ENCODE peak calls at places on chromosomes 2 and 18, in ten cellular contexts. W is A673, Y is PC-3, V is gastrocnemius medialis, M is bronchial epithelial cell, L is astrocyte of the spinal cord, F is coronary artery, J is cardiac muscle cell, U is psoas muscle, O is lower lobe of right lung. E is an unnamed sample.

GRCh38 chr18:33906046-33906445 is 318.7 kb downstream of the NOL4 start:
- DNase-seq in M (no peak), L (peak), W (no peak), Y (no peak), U (no peak), V (no peak), F (no peak), O (no peak), J (no peak), E (no peak)

GRCh38 chr2:76120176-76120575 is 409.5 kb upstream of the GCFC2 start:
- DNase-seq in U (no peak), Y (no peak), V (no peak), M (no peak), W (no peak), O (no peak), L (no peak), F (no peak), J (no peak), E (no peak)

GRCh38 chr2:112811841-112812306 is 24.7 kb downstream of the IL1B start:
- DNase-seq in Y (peak), M (peak), V (no peak), L (peak), W (peak), O (no peak), J (peak), F (no peak), U (no peak), E (peak)

GRCh38 chr2:195513119-195513518 is 143.9 kb upstream of the SLC39A10 start:
- DNase-seq in J (no peak), W (no peak), M (no peak), L (no peak), V (no peak), F (no peak), O (no peak), Y (no peak), U (no peak), E (no peak)

GRCh38 chr2:39304200-39304599 is 60.4 kb upstream of the CDKL4 start:
- DNase-seq in L (peak), U (no peak), O (no peak), Y (no peak), F (no peak), V (no peak), M (no peak), J (peak), W (no peak), E (peak)

GRCh38 chr18:33440011-33440383 is 524 bp downstream of the CCDC178 start:
- DNase-seq in U (peak), L (peak), O (no peak), J (peak), F (peak), M (peak), Y (peak), V (no peak), W (peak), E (no peak)

GRCh38 chr2:14944562-14945346 is 312.2 kb downstream of the LRATD1 start:
- DNase-seq in M (peak), F (no peak), L (peak), V (no peak), Y (peak), W (peak), O (no peak), U (no peak), J (no peak), E (peak)

GRCh38 chr2:74947703-74948102 is 10.7 kb upstream of the POLE4 start:
- DNase-seq in U (no peak), F (no peak), J (no peak), L (no peak), W (peak), M (no peak), V (no peak), Y (no peak), O (no peak), E (no peak)

GRCh38 chr18:54958711-54959625 is at the start of gene CCDC68:
- DNase-seq in L (no peak), J (peak), O (peak), Y (peak), W (no peak), U (peak), V (no peak), M (peak), F (no peak), E (no peak)

GRCh38 chr2:152571035-152571766 is 146.1 kb downstream of the PRPF40A start:
- DNase-seq in W (no peak), F (no peak), M (peak), J (no peak), Y (peak), V (peak), L (no peak), O (no peak), U (peak), E (peak)

GRCh38 chr2:170377469-170378207 is 199.7 kb downstream of the MYO3B start:
- DNase-seq in O (no peak), J (no peak), M (no peak), F (no peak), Y (peak), W (no peak), U (no peak), V (no peak), L (no peak), E (no peak)

GRCh38 chr18:59837586-59837985 is 62.2 kb upstream of the PMAIP1 start:
- DNase-seq in V (no peak), U (no peak), Y (peak), J (peak), F (no peak), O (no peak), L (peak), W (peak), M (peak), E (peak)

GRCh38 chr2:137467246-137467862 is 496.9 kb upstream of the HNMT start:
- DNase-seq in W (peak), F (no peak), M (peak), L (peak), U (no peak), J (peak), O (no peak), Y (peak), V (no peak), E (peak)

GRCh38 chr2:84458436-84459027 is 548 bp downstream of the SUCLG1 start:
- DNase-seq in L (no peak), W (peak), U (no peak), M (peak), V (peak), J (peak), F (no peak), Y (no peak), O (no peak), E (no peak)

GRCh38 chr2:120509213-120509815 is 163.4 kb downstream of the INHBB start:
- DNase-seq in V (no peak), M (no peak), F (no peak), J (no peak), W (no peak), O (no peak), L (no peak), Y (no peak), U (no peak), E (no peak)

GRCh38 chr2:82837588-82838304 is 1621.3 kb downstream of the SUCLG1 start:
- DNase-seq in U (no peak), M (peak), J (peak), F (no peak), O (no peak), Y (peak), V (no peak), L (peak), W (no peak), E (peak)

GRCh38 chr2:53711271-53711780 is 56.3 kb upstream of the CHAC2 start:
- DNase-seq in J (no peak), F (no peak), M (no peak), L (no peak), O (no peak), V (no peak), W (no peak), U (no peak), Y (no peak), E (no peak)

GRCh38 chr2:203758841-203759691 is 52.6 kb downstream of the CD28 start:
- DNase-seq in W (no peak), U (no peak), O (no peak), L (peak), F (no peak), M (peak), J (peak), Y (peak), V (no peak), E (peak)

GRCh38 chr2:75609334-75609689 is 37.3 kb upstream of the MRPL19 start:
- DNase-seq in O (no peak), U (no peak), W (no peak), J (no peak), V (no peak), Y (no peak), F (no peak), L (no peak), M (no peak), E (no peak)

GRCh38 chr18:5066380-5066977 is 130.6 kb downstream of the AKAIN1 start:
- DNase-seq in O (no peak), F (no peak), V (no peak), L (no peak), M (no peak), Y (no peak), U (no peak), J (no peak), W (no peak), E (no peak)

GRCh38 chr2:237600205-237600846 is 9.8 kb upstream of the RAB17 start:
- DNase-seq in W (peak), M (no peak), J (peak), U (peak), F (peak), L (no peak), V (peak), O (no peak), Y (no peak), E (peak)
- TF ChIP-seq CTCF in W (peak), M (no peak), J (peak), U (peak), F (peak), L (no peak), V (peak), O (peak), Y (no peak), E (peak)

DNA sequence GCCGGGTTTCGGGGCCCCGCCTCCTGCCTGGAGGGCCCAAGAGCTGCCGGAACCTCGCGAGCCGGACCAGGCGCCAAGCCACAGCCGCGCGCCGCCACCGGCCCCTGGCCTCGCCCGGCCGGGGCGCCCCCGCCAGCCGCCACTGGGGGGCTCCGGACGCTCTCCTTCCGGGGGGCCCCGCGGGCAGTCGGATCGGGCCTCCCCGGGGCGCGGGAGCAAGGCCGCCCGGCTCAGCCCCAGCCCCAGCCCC is 17.4 kb upstream of the HAAO start:
- DNase-seq in F (peak), U (peak), Y (peak), J (peak), L (no peak), M (no peak), O (peak), V (peak), W (peak), E (peak)
- TF ChIP-seq CTCF in F (no peak), U (peak), Y (no peak), J (no peak), L (no peak), M (no peak), O (peak), V (peak), W (no peak), E (peak)

GRCh38 chr2:61898810-61899209 is 6.7 kb upstream of the COMMD1 start:
- DNase-seq in J (peak), W (peak), M (peak), O (no peak), F (no peak), L (peak), U (no peak), Y (peak), V (no peak), E (no peak)
- TF ChIP-seq CTCF in J (peak), W (peak), M (peak), O (no peak), F (no peak), L (peak), U (no peak), Y (peak), V (no peak), E (peak)

DNA sequence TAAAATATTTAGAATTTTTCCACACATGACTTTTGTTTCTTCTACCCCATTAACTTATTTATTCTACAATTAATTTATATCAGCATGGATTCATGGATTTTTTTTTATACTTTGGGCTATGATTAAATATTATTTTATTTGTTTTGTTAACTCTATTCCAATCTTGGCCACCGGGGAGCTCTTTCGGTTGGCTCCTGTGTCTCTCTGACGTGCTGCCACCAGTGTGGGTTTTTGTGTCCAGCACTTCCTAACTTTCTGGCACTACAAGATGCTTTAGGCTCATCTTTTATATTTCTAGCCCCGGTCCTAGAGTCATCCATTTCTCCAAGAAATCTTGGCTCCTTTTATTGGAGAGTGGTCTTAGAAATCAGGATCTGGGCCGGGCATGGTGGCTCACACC is 18.9 kb downstream of the AQP12B start:
- DNase-seq in Y (no peak), V (no peak), W (no peak), F (no peak), U (no peak), J (no peak), O (no peak), M (no peak), L (no peak), E (no peak)
- TF ChIP-seq CTCF in Y (no peak), V (no peak), W (no peak), F (no peak), U (no peak), J (no peak), O (no peak), M (no peak), L (peak), E (peak)

GRCh38 chr2:10520154-10520553 is 72.0 kb upstream of the ODC1 start:
- DNase-seq in J (no peak), U (no peak), V (no peak), O (no peak), W (no peak), L (no peak), M (no peak), F (no peak), Y (peak), E (no peak)
- TF ChIP-seq CTCF in J (no peak), U (no peak), V (no peak), O (no peak), W (no peak), L (no peak), M (no peak), F (no peak), Y (peak), E (peak)

DNA sequence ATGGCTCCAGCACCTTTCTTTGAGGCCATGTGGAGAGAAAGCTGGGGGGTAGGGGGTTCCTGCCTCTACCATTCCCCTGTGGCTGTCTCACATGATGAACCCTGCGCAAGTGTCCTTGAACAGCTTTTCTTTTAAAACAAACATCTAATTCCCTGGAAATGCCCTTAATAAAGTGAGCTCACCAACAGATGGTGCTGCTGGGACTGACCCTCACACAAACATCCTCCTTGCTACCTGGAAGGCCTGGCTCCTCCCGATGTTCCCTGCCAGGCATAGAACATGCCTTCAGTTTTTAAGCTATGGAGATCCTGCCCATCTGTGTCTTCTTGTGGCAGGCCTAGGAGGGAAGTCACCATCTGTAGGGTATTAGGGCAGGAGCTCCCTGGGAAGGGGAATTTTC is 60.7 kb upstream of the GATA6 start:
- DNase-seq in F (no peak), W (no peak), O (no peak), M (peak), J (peak), L (peak), Y (no peak), U (no peak), V (no peak), E (no peak)
- TF ChIP-seq CTCF in F (no peak), W (peak), O (no peak), M (no peak), J (peak), L (peak), Y (peak), U (no peak), V (no peak), E (peak)

GRCh38 chr2:160281213-160281612 is 81.1 kb upstream of the ITGB6 start:
- DNase-seq in M (no peak), V (no peak), F (no peak), W (no peak), U (no peak), O (no peak), L (no peak), J (no peak), Y (no peak), E (no peak)

GRCh38 chr2:160278101-160278888 is 78.2 kb upstream of the ITGB6 start:
- DNase-seq in J (no peak), V (no peak), U (no peak), O (no peak), F (no peak), W (peak), M (no peak), L (no peak), Y (no peak), E (no peak)

GRCh38 chr2:160275646-160276045 is 75.6 kb upstream of the ITGB6 start:
- DNase-seq in U (no peak), F (no peak), Y (no peak), W (no peak), M (no peak), L (no peak), O (no peak), V (no peak), J (no peak), E (no peak)

GRCh38 chr2:160279813-160280465 is 79.9 kb upstream of the ITGB6 start:
- DNase-seq in W (peak), J (peak), O (no peak), M (peak), F (no peak), U (no peak), L (no peak), V (no peak), Y (peak), E (peak)

DNA sequence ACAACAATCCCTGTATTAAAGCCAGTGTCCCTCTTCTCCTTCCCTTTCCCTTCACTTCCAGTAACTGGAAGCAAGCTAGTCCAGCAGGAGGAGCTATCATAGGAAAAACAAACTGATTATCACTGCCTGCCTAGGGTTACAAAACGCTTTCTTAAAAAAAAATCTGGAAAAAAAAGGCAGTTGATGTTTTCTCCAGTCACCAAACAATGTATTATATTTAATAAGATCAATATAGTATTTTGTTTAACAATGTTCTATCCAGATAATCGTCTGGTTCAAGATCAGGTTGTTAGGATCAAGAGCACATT is 78.8 kb upstream of the ITGB6 start:
- DNase-seq in U (no peak), O (no peak), V (no peak), L (peak), Y (peak), J (peak), M (no peak), W (no peak), F (no peak), E (peak)
- TF ChIP-seq CTCF in U (peak), O (peak), V (peak), L (peak), Y (peak), J (peak), M (peak), W (peak), F (no peak), E (peak)

GRCh38 chr2:96209729-96210085 is 1.1 kb upstream of the STARD7 start:
- DNase-seq in O (no peak), J (no peak), V (no peak), Y (no peak), L (no peak), W (no peak), F (no peak), M (no peak), U (no peak), E (no peak)

GRCh38 chr2:96207073-96207777 is 1.4 kb downstream of the STARD7 start:
- DNase-seq in F (no peak), J (no peak), W (no peak), L (no peak), Y (peak), M (no peak), U (no peak), V (peak), O (no peak), E (no peak)

GRCh38 chr2:96207778-96208143 is 866 bp downstream of the STARD7 start:
- DNase-seq in L (no peak), V (no peak), W (no peak), U (no peak), J (no peak), F (no peak), O (no peak), M (no peak), Y (no peak), E (no peak)

GRCh38 chr2:96209011-96209728 is 543 bp upstream of the STARD7 start:
- DNase-seq in Y (no peak), J (no peak), O (no peak), U (no peak), F (no peak), L (no peak), M (no peak), V (no peak), W (no peak), E (no peak)

GRCh38 chr2:96208144-96209010 is at the start of gene STARD7:
- DNase-seq in Y (peak), L (peak), W (peak), U (peak), V (peak), M (peak), J (peak), F (peak), O (peak), E (peak)
- TF ChIP-seq CTCF in Y (no peak), L (peak), W (no peak), U (no peak), V (peak), M (no peak), J (peak), F (no peak), O (peak), E (peak)

E was measured in HFFc6.